ENCODE peak calls at places on chromosomes 6 and 20, in eight cellular contexts. B is A549, Q is K562, P is HCT116, M is HepG2, C is GM12878, G is H1, I is SK-N-SH. L is an unnamed sample.

GRCh38 chr6:85451586-85452306 is 1.9 kb downstream of the NT5E start:
- DNase-seq in B (peak), Q (no peak), P (no peak), M (peak), C (no peak), G (no peak), I (no peak), L (no peak)

GRCh38 chr20:8522191-8522590 is 390.1 kb downstream of the PLCB1 start:
- DNase-seq in B (no peak), Q (no peak), P (no peak), M (no peak), C (no peak), G (no peak), I (no peak), L (no peak)

GRCh38 chr6:90233994-90234393 is 62.6 kb downstream of the BACH2 start:
- DNase-seq in B (no peak), Q (no peak), P (no peak), M (no peak), C (no peak), G (no peak), I (no peak), L (no peak)

GRCh38 chr6:146700078-146700686 is 101.4 kb downstream of the ADGB start:
- DNase-seq in B (peak), Q (peak), P (peak), M (peak), C (peak), G (no peak), I (peak), L (peak)

GRCh38 chr20:44204156-44204831 is 6.3 kb downstream of the OSER1 start:
- DNase-seq in B (peak), Q (peak), P (peak), M (no peak), C (no peak), G (no peak), I (no peak), L (peak)

GRCh38 chr6:109087661-109088264 is 6.9 kb downstream of the SESN1 start:
- DNase-seq in B (no peak), Q (no peak), P (no peak), M (no peak), C (no peak), G (no peak), I (peak), L (no peak)

GRCh38 chr6:31609519-31610406 is 5.3 kb upstream of the AIF1 start:
- DNase-seq in B (no peak), Q (no peak), P (no peak), M (no peak), C (no peak), G (no peak), I (no peak), L (no peak)

GRCh38 chr20:43665466-43666176 is 1.3 kb upstream of the MYBL2 start:
- DNase-seq in B (no peak), Q (no peak), P (no peak), M (no peak), C (no peak), G (no peak), I (no peak), L (no peak)

GRCh38 chr6:28985396-28986164 is 19.5 kb downstream of the ZNF311 start:
- DNase-seq in B (peak), Q (no peak), P (peak), M (peak), C (no peak), G (peak), I (peak), L (peak)

GRCh38 chr6:136890986-136891385 is 31.1 kb upstream of the SLC35D3 start:
- DNase-seq in B (no peak), Q (no peak), P (no peak), M (no peak), C (no peak), G (no peak), I (no peak), L (peak)

GRCh38 chr6:159946912-159947311 is 22.0 kb upstream of the IGF2R start:
- DNase-seq in B (no peak), Q (no peak), P (no peak), M (no peak), C (no peak), G (no peak), I (no peak), L (no peak)

GRCh38 chr6:160167547-160168391 is 46.2 kb downstream of the SLC22A1 start:
- DNase-seq in B (no peak), Q (no peak), P (no peak), M (no peak), C (no peak), G (no peak), I (no peak), L (no peak)

GRCh38 chr20:24395151-24395550 is 74.3 kb upstream of the SYNDIG1 start:
- DNase-seq in B (no peak), Q (no peak), P (no peak), M (no peak), C (no peak), G (no peak), I (no peak), L (no peak)

GRCh38 chr20:46137816-46138215 is 19.7 kb downstream of the CD40 start:
- DNase-seq in B (no peak), Q (no peak), P (no peak), M (no peak), C (no peak), G (no peak), I (no peak), L (no peak)

GRCh38 chr6:34586327-34587040 is 30.4 kb upstream of the SPDEF start:
- DNase-seq in B (no peak), Q (no peak), P (no peak), M (no peak), C (no peak), G (no peak), I (no peak), L (no peak)

GRCh38 chr6:162068340-162068739 is 659.2 kb downstream of the PRKN start:
- DNase-seq in B (no peak), Q (no peak), P (no peak), M (no peak), C (no peak), G (no peak), I (no peak), L (no peak)

GRCh38 chr20:31717478-31717946 is 5.2 kb downstream of the BCL2L1 start:
- DNase-seq in B (no peak), Q (no peak), P (no peak), M (no peak), C (peak), G (no peak), I (no peak), L (no peak)

GRCh38 chr20:49748525-49748838 is 34.8 kb upstream of the B4GALT5 start:
- DNase-seq in B (no peak), Q (no peak), P (no peak), M (no peak), C (no peak), G (no peak), I (no peak), L (no peak)

GRCh38 chr6:140436023-140436811 is 1061.8 kb upstream of the CITED2 start:
- DNase-seq in B (no peak), Q (no peak), P (no peak), M (no peak), C (no peak), G (no peak), I (no peak), L (peak)

GRCh38 chr6:40082278-40083043 is 148.2 kb upstream of the MOCS1 start:
- DNase-seq in B (no peak), Q (no peak), P (no peak), M (no peak), C (no peak), G (no peak), I (no peak), L (no peak)

GRCh38 chr6:1780468-1780867 is 170.8 kb downstream of the FOXC1 start:
- DNase-seq in B (no peak), Q (no peak), P (no peak), M (no peak), C (no peak), G (no peak), I (no peak), L (no peak)
- TF ChIP-seq RAD21 in B (no peak), Q (no peak), P (no peak), M (no peak), C (no peak), G (no peak), I (no peak), L (no peak)

DNA sequence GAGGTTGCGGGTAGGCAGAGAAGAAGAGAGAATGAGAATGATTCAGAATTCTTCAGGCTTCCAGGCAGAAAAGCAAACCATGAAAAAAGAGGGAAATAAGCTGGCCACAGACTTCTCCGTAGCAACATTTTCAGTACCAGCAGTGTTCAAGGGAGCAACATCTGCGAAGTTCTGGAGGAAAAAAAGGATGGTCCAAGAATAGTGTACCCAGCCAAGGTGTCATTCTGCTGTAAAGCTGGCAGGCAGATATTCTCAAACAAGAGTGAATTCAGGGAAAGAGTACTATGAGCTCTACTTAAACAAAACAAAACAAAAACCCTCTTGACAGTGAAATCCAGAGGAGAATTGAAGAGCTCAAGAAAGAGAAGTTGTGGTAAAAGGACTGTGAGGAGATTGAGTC is 86.4 kb downstream of the ATRN start:
- DNase-seq in B (no peak), Q (no peak), P (no peak), M (no peak), C (no peak), G (no peak), I (no peak), L (no peak)
- TF ChIP-seq RAD21 in B (no peak), Q (no peak), P (no peak), M (no peak), C (no peak), G (no peak), I (no peak), L (no peak)

GRCh38 chr20:33282991-33283555 is at the start of gene BPIFB1:
- DNase-seq in B (no peak), Q (no peak), P (no peak), M (peak), C (no peak), G (no peak), I (no peak), L (no peak)
- TF ChIP-seq RAD21 in B (no peak), Q (no peak), P (no peak), M (no peak), C (no peak), G (no peak), I (no peak), L (no peak)

GRCh38 chr6:20198764-20199174 is 13.5 kb downstream of the MBOAT1 start:
- DNase-seq in B (no peak), Q (no peak), P (no peak), M (no peak), C (no peak), G (no peak), I (no peak), L (no peak)

GRCh38 chr6:20203561-20204528 is 8.4 kb downstream of the MBOAT1 start:
- DNase-seq in B (no peak), Q (peak), P (no peak), M (no peak), C (no peak), G (peak), I (no peak), L (no peak)

GRCh38 chr6:20202699-20203302 is 9.5 kb downstream of the MBOAT1 start:
- DNase-seq in B (peak), Q (no peak), P (no peak), M (no peak), C (no peak), G (no peak), I (no peak), L (no peak)

GRCh38 chr6:20200761-20201160 is 11.5 kb downstream of the MBOAT1 start:
- DNase-seq in B (peak), Q (no peak), P (no peak), M (no peak), C (no peak), G (no peak), I (no peak), L (no peak)

GRCh38 chr6:20202070-20202658 is 10.1 kb downstream of the MBOAT1 start:
- DNase-seq in B (peak), Q (peak), P (no peak), M (peak), C (peak), G (no peak), I (no peak), L (peak)
- TF ChIP-seq RAD21 in B (no peak), Q (no peak), P (no peak), M (no peak), C (no peak), G (no peak), I (no peak), L (no peak)

GRCh38 chr6:15770347-15771143 is 107.7 kb upstream of the DTNBP1 start:
- DNase-seq in B (no peak), Q (peak), P (no peak), M (no peak), C (peak), G (no peak), I (no peak), L (peak)
- TF ChIP-seq RAD21 in B (no peak), Q (peak), P (peak), M (no peak), C (peak), G (no peak), I (no peak), L (no peak)